ENCODE peak calls at places on chromosomes 4 and X, in four cellular contexts. A, P, B and G are unnamed samples.

GRCh38 chr4:88846232-88846790 is 148.7 kb upstream of the NAP1L5 start:
- DNase-seq in B (no peak), A (peak; percentile 14), P (no peak), G (no peak)

GRCh38 chr4:136329042-136329662 is 1203.1 kb downstream of the PCDH18 start:
- DNase-seq in A (no peak), B (no peak), P (no peak), G (no peak)

GRCh38 chr4:67896421-67897065 is 12.7 kb upstream of the TMPRSS11D start:
- DNase-seq in P (no peak), A (no peak), B (no peak), G (no peak)

GRCh38 chrX:105463483-105463882 is 243.0 kb upstream of the TEX13A start:
- DNase-seq in B (no peak), P (no peak), A (no peak), G (no peak)

GRCh38 chrX:40273356-40274050 is 175.7 kb upstream of the BCOR start:
- DNase-seq in P (no peak), A (no peak), B (no peak), G (no peak)

GRCh38 chr4:87240341-87240740 is 19.9 kb upstream of the KLHL8 start:
- DNase-seq in A (no peak), B (no peak), P (no peak), G (no peak)

GRCh38 chr4:31365006-31365690 is 645.0 kb downstream of the PCDH7 start:
- DNase-seq in B (no peak), P (no peak), A (no peak), G (no peak)

GRCh38 chr4:147312376-147313046 is 168.4 kb upstream of the EDNRA start:
- DNase-seq in A (no peak), B (no peak), P (no peak), G (no peak)

GRCh38 chr4:52750819-52751348 is 341 bp downstream of the ERVMER34-1 start:
- DNase-seq in B (peak; percentile 1), P (no peak), A (no peak), G (no peak)

GRCh38 chr4:42391981-42392380 is 5.3 kb upstream of the SHISA3 start:
- DNase-seq in P (no peak), B (no peak), A (no peak), G (no peak)

GRCh38 chrX:50967734-50968133 is 57.2 kb downstream of the BMP15 start:
- DNase-seq in A (no peak), P (no peak), B (no peak), G (no peak)

GRCh38 chr4:71938776-71939175 is 93.0 kb upstream of the NPFFR2 start:
- DNase-seq in A (no peak), P (no peak), B (no peak), G (no peak)

GRCh38 chr4:86973668-86974067 is 38.9 kb downstream of the AFF1 start:
- DNase-seq in P (no peak), A (peak; percentile 80), B (no peak), G (no peak)

GRCh38 chrX:12956704-12957541 is 18.0 kb upstream of the TMSB4X start:
- DNase-seq in A (no peak), B (no peak), P (peak; percentile 91), G (no peak)

GRCh38 chr4:140637836-140638235 is 69.1 kb upstream of the UCP1 start:
- DNase-seq in B (no peak), P (no peak), A (peak; percentile 59), G (no peak)

GRCh38 chr4:180827610-180828009 is 1415.6 kb upstream of the TENM3 start:
- DNase-seq in P (no peak), A (no peak), B (no peak), G (no peak)

GRCh38 chr4:52369649-52370048 is 289.5 kb downstream of the USP46 start:
- DNase-seq in P (no peak), B (no peak), A (peak; percentile 97), G (no peak)

GRCh38 chr4:159146454-159146853 is 43.6 kb downstream of the RAPGEF2 start:
- DNase-seq in P (no peak), B (no peak), A (no peak), G (no peak)

GRCh38 chr4:163707873-163708272 is 213.4 kb downstream of the TMA16 start:
- DNase-seq in A (no peak), B (no peak), P (no peak), G (no peak)

DNA sequence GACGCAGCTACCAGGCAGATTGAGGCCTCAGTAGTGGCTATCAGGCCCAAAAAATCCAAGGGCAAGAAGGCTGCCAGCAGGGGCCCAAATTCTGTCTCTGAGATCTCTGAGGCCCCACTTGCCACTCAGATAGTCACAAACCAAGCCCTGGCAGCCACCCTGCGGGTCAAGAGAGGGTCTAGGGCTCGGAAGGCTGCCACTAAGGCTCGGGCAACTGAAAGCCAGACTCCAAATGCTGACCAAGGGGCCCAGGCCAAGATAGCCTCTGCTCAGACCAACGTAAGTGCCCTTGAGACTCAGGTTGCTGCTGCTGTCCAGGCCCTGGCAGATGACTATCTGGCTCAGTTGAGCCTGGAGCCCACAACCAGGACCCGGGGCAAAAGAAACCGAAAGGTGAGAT is 2.8 kb downstream of the TRO start:
- DNase-seq in A (no peak), P (no peak), B (no peak), G (no peak)
- H3K4me1 ChIP-seq in A (no peaks in the 10 kb centered on the region), P (no peaks in the 10 kb centered on the region), B (no peaks in the 10 kb centered on the region), G (no peaks in the 10 kb centered on the region)

DNA sequence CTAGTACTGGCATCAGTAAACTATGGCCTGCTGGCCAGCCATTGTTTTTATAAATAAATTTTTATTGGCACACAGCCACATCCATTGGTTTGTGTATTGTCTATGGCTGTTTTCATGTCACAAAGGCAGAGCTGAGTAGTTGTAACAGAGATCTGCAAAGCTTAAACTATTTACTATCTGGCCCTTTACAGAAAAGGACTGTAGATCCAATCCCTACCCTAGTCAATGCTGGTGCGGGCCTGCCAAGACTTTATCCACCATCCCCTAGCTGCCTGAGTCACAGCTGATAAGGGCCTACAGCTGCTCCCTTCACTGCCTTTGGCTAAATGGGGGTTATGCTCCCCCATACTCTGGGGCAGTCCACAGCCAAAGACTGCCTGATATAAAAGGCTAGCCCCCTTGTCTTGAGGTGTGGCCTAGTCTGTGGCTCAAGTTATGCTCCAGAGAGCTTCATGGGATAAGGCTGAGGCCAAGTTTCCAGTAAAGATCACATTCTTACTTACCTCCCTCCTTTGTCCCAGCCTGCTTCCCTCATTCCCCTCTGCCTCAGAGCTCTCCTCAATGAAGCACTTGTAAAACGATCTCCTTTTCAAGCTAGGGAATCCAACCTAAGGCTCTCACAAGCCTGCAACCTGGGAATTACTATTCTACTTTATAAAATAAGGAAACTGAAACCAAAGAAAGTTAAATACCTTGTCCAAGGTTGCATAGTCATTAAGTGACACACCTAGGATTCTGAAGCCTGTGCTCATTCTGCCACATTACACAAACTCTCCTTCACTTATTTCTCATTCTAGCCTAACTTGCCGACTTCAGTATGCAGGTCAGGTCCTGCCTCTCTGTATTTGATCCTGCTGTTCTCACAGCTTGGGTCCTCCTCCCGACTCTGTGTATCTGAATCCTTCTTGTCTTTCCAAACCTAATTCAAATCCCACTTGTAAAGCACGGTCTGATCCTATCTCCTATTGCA is 20.7 kb downstream of the ACE2 start:
- DNase-seq in B (no peak), A (no peak), P (no peak), G (no peak)
- TF ChIP-seq SUZ12 in B (no peak), A (no peak), P (no peak), G (no peak)

GRCh38 chrX:64975989-64976672 is at the start of gene ZC4H2:
- DNase-seq in P (peak; percentile 7), B (peak; percentile 31), A (peak; percentile 73), G (peak; percentile 76)
- H3K4me1 ChIP-seq in P (no peaks in the 10 kb centered on the region), B (no peaks in the 10 kb centered on the region), A (peaks cover 11% of the 10 kb centered on the region), G (no peaks in the 10 kb centered on the region)

DNA sequence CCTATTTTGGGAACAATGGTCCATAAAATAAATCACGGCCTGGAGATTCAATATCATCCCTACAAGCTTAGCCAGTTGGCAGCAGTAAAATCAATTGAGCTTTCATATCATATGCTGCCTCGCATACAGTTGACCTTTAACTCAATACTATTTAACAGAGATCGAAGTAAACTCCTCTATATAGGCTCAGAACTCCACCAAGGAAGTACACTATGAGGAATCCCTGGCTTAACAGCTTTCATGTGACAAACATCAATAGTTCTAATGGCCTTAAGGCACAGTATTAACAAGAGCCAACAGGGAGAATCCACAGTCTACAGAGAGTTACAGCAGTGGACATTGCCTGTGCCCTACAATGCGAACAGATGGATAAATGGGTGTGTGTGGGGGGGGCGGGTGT is 98.1 kb upstream of the FAM9B start:
- DNase-seq in A (no peak), B (no peak), P (no peak), G (no peak)
- TF ChIP-seq SUZ12 in A (no peak), B (no peak), P (no peak), G (no peak)

GRCh38 chr4:118836763-118837507 is 1.0 kb upstream of the SEC24D start:
- DNase-seq in P (no peak), A (no peak), B (no peak), G (no peak)
- H3K4me1 ChIP-seq in P (peaks cover 8% of the 10 kb centered on the region), A (peaks cover 35% of the 10 kb centered on the region), B (no peaks in the 10 kb centered on the region), G (no peaks in the 10 kb centered on the region)